ENCODE peak calls at places on chromosomes 12 and 14, in five cellular contexts. H is HCT116, U is K562, Y is HepG2, F is GM12878. Z is an unnamed sample.

GRCh38 chr12:3335078-3335487 is 155.9 kb upstream of the PRMT8 start:
- DNase-seq in H (no peak), U (no peak), Y (peak; percentile 93), F (no peak), Z (no peak)

GRCh38 chr14:57391609-57392195 is 1.3 kb downstream of the NAA30 start:
- DNase-seq in H (no peak), U (no peak), Y (no peak), F (no peak), Z (no peak)

GRCh38 chr12:132727091-132727794 is 16.6 kb downstream of the PGAM5 start:
- DNase-seq in H (no peak), U (no peak), Y (no peak), F (no peak), Z (no peak)

GRCh38 chr14:77122555-77123125 is 19.0 kb downstream of the ZDHHC22 start:
- DNase-seq in H (no peak), U (no peak), Y (no peak), F (no peak), Z (no peak)

GRCh38 chr14:93619176-93619793 is 169.0 kb downstream of the PRIMA1 start:
- DNase-seq in H (peak; percentile 48), U (peak; percentile 21), Y (peak; percentile 47), F (peak; percentile 5), Z (peak; percentile 73)

GRCh38 chr12:109981311-109981710 is 14.9 kb downstream of the GIT2 start:
- DNase-seq in H (no peak), U (no peak), Y (no peak), F (no peak), Z (no peak)

GRCh38 chr14:33432407-33433023 is 493.8 kb downstream of the NPAS3 start:
- DNase-seq in H (no peak), U (no peak), Y (peak; percentile 42), F (no peak), Z (peak; percentile 67)

GRCh38 chr12:5305425-5305824 is 126.5 kb upstream of the NTF3 start:
- DNase-seq in H (no peak), U (no peak), Y (no peak), F (no peak), Z (no peak)

GRCh38 chr12:83473408-83474095 is 786.8 kb downstream of the TMTC2 start:
- DNase-seq in H (no peak), U (no peak), Y (no peak), F (peak; percentile 26), Z (no peak)

GRCh38 chr12:127720334-127720733 is 546.6 kb upstream of the TMEM132C start:
- DNase-seq in H (no peak), U (no peak), Y (no peak), F (no peak), Z (no peak)

GRCh38 chr14:50060871-50061663 is 55.3 kb downstream of the VCPKMT start:
- DNase-seq in H (no peak), U (peak; percentile 68), Y (peak; percentile 89), F (no peak), Z (peak; percentile 25)

GRCh38 chr12:100229036-100229635 is 28.5 kb downstream of the ACTR6 start:
- DNase-seq in H (peak; percentile 15), U (no peak), Y (peak; percentile 28), F (peak; percentile 1), Z (peak; percentile 59)

GRCh38 chr14:27392153-27392552 is 794.3 kb upstream of the NOVA1 start:
- DNase-seq in H (no peak), U (no peak), Y (no peak), F (no peak), Z (no peak)

GRCh38 chr12:106978035-106978800 is 8.7 kb downstream of the MTERF2 start:
- DNase-seq in H (no peak), U (no peak), Y (peak; percentile 31), F (no peak), Z (no peak)

GRCh38 chr14:24339284-24340151 is at the start of gene RIPK3:
- DNase-seq in H (no peak), U (no peak), Y (no peak), F (peak; percentile 36), Z (no peak)

GRCh38 chr12:1660304-1661187 is 30.3 kb upstream of the ADIPOR2 start:
- DNase-seq in H (no peak), U (no peak), Y (peak; percentile 55), F (no peak), Z (no peak)

GRCh38 chr14:55843718-55844403 is 263.9 kb downstream of the KTN1 start:
- DNase-seq in H (no peak), U (no peak), Y (no peak), F (no peak), Z (no peak)

GRCh38 chr14:106039400-106039799 is 513.0 kb downstream of the TMEM121 start:
- DNase-seq in H (peak; percentile 7), U (peak; percentile 15), Y (no peak), F (no peak), Z (no peak)

GRCh38 chr12:130555628-130556485 is 160.2 kb downstream of the RIMBP2 start:
- DNase-seq in H (no peak), U (no peak), Y (no peak), F (no peak), Z (no peak)

GRCh38 chr14:40899435-40899834 is 707.2 kb upstream of the LRFN5 start:
- DNase-seq in H (no peak), U (no peak), Y (no peak), F (no peak), Z (no peak)

GRCh38 chr12:50257226-50258166 is 25.8 kb downstream of the LIMA1 start:
- DNase-seq in H (no peak), U (no peak), Y (no peak), F (no peak), Z (peak; percentile 61)

GRCh38 chr12:47964102-47964723 is 817 bp downstream of the TMEM106C start:
- DNase-seq in H (no peak), U (no peak), Y (no peak), F (no peak), Z (no peak)

GRCh38 chr12:42468853-42469252 is 120.7 kb downstream of the PRICKLE1 start:
- DNase-seq in H (no peak), U (no peak), Y (no peak), F (no peak), Z (no peak)

GRCh38 chr12:111369496-111370220 is 763 bp upstream of the PHETA1 start:
- DNase-seq in H (no peak), U (no peak), Y (no peak), F (no peak), Z (no peak)

GRCh38 chr12:16913832-16914490 is 308.0 kb upstream of the LMO3 start:
- DNase-seq in H (no peak), U (no peak), Y (no peak), F (no peak), Z (no peak)

GRCh38 chr14:23398348-23398747 is 9.7 kb downstream of the MYH6 start:
- DNase-seq in H (no peak), U (no peak), Y (no peak), F (no peak), Z (no peak)

GRCh38 chr12:32739279-32739678 is 16.4 kb downstream of the YARS2 start:
- DNase-seq in H (no peak), U (no peak), Y (no peak), F (no peak), Z (no peak)

GRCh38 chr12:32736445-32736844 is 19.3 kb downstream of the YARS2 start:
- DNase-seq in H (no peak), U (no peak), Y (no peak), F (no peak), Z (no peak)

GRCh38 chr12:32737715-32738114 is 18.0 kb downstream of the YARS2 start:
- DNase-seq in H (no peak), U (no peak), Y (no peak), F (no peak), Z (no peak)

DNA sequence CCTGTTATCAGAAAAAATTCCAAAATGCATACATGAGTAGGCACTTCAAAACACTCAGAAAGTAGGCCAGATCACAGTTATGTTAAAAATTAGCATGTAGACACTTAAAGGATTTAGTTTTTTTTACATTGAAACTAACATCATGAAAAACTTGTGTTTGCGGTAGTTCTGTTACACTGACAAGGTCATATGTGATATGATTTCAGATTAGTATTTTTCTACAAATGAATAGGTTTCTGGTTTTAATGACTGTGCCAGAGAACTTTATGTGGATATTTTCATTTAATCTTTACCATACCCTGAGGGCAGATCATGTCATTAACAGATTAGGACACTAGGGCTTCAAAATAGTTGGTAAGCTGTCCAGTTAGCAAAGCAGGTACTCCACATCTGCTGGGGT is 20.7 kb downstream of the YARS2 start:
- DNase-seq in H (no peak), U (peak; percentile 18), Y (no peak), F (no peak), Z (no peak)
- TF ChIP-seq JUND in H (no peak), U (no peak), Y (no peak), F (no peak), Z (no peak)

GRCh38 chr12:103547929-103548328 is 39.1 kb upstream of the STAB2 start:
- DNase-seq in H (no peak), U (no peak), Y (no peak), F (no peak), Z (no peak)

GRCh38 chr12:103542078-103542477 is 45.0 kb upstream of the STAB2 start:
- DNase-seq in H (no peak), U (no peak), Y (no peak), F (no peak), Z (no peak)

GRCh38 chr12:103548622-103549601 is 38.2 kb upstream of the STAB2 start:
- DNase-seq in H (peak; percentile 73), U (peak; percentile 66), Y (peak; percentile 53), F (peak; percentile 76), Z (peak; percentile 31)

GRCh38 chr12:103546959-103547358 is 40.1 kb upstream of the STAB2 start:
- DNase-seq in H (no peak), U (no peak), Y (no peak), F (no peak), Z (no peak)
- TF ChIP-seq JUND in H (no peak), U (no peak), Y (no peak), F (no peak), Z (no peak)

GRCh38 chr12:119802472-119802871 is 74.6 kb downstream of the CIT start:
- DNase-seq in H (no peak), U (no peak), Y (no peak), F (no peak), Z (no peak)
- TF ChIP-seq JUND in H (no peak), U (no peak), Y (no peak), F (no peak), Z (no peak)

DNA sequence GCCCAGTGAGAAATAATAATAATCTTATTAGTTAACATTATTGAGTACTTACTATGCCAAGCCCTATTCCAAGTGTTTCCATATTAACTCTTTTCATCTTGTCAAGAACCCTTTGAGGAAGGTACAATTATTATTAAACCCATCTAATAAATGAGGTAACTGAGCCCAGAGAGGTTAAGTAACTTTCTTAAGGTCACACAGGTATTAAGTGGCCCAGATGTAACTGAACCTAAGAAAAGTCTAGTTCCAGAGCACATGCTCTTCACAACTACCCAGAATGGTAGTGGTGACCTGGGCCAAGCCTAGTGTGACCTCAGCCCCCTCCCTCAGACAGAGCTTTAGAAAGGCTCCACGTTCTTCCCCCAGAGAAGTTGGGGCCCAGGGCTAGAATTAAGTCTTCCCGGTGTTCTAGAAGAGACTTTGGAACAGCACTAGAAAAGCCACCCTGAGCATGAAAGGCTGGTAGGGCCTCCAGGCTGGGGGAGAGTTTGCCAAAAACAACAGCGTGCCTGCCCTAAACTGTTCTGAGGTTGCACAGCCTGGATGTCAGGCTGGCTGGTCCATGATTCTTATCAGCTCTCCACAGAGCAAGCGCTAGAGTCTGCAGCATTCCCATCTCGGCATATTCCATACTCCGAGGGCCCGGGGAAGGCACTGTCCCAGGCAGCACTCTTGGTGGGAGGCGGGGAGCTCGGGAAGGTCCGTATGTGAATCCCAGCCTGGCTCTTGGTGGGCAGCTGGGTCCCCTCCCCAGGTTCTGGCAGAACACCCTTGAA is 41.3 kb upstream of the CTDSP2 start:
- DNase-seq in H (no peak), U (peak; percentile 37), Y (no peak), F (no peak), Z (peak; percentile 47)
- TF ChIP-seq JUND in H (no peak), U (no peak), Y (no peak), F (no peak), Z (no peak)

Z was measured in T47D.